ENCODE peak calls at places on chromosomes 12 and 14, in four cellular contexts. T is foreskin melanocyte, I is choroid plexus epithelial cell, Q is hepatocyte. B is an unnamed sample.

GRCh38 chr12:106918746-106919145 is 37.0 kb upstream of the TMEM263 start:
- DNase-seq in I (peak), T (no peak), Q (peak), B (no peak)

GRCh38 chr12:71662861-71663560 is 637 bp downstream of the ZFC3H1 start:
- DNase-seq in T (peak), I (peak), Q (peak), B (peak)

GRCh38 chr14:69644814-69645213 is 33.4 kb downstream of the SUSD6 start:
- DNase-seq in Q (no peak), I (no peak), T (no peak), B (peak)

GRCh38 chr14:65958664-65959562 is 527.3 kb upstream of the CCDC196 start:
- DNase-seq in Q (peak), T (peak), I (peak), B (peak)

GRCh38 chr12:20463920-20464524 is 95.7 kb downstream of the PDE3A start:
- DNase-seq in T (no peak), Q (peak), I (peak), B (peak)

GRCh38 chr14:66066991-66067788 is 419.0 kb upstream of the CCDC196 start:
- DNase-seq in T (no peak), Q (no peak), I (no peak), B (no peak)

GRCh38 chr14:105151838-105152793 is 16.5 kb downstream of the JAG2 start:
- DNase-seq in Q (no peak), T (no peak), I (no peak), B (no peak)

GRCh38 chr14:31926123-31926522 is 151.0 kb upstream of the ARHGAP5 start:
- DNase-seq in T (peak), I (peak), Q (peak), B (peak)

GRCh38 chr14:98748966-98749365 is 523.0 kb downstream of the BCL11B start:
- DNase-seq in Q (no peak), I (no peak), T (no peak), B (no peak)